ENCODE peak calls at places on chromosomes 11 and 22, in ten cellular contexts. A is lower leg skin, I is adrenal gland, D is ovary, S is kidney, K is glutamatergic neuron, V is dorsolateral prefrontal cortex, E is pancreas, B is SK-N-SH, G is uterus. M is an unnamed sample.

GRCh38 chr11:106101797-106102196 is 24.3 kb downstream of the AASDHPPT start:
- DNase-seq in V (no peak), S (no peak), D (no peak), B (no peak), A (no peak), K (no peak), I (no peak), E (no peak), G (no peak), M (no peak)

GRCh38 chr11:34084637-34085036 is 20.8 kb upstream of the NAT10 start:
- DNase-seq in G (no peak), D (no peak), B (no peak), S (no peak), I (no peak), V (no peak), A (no peak), K (no peak), E (no peak), M (no peak)

GRCh38 chr22:23403720-23404688 is 176.1 kb downstream of the IGLL1 start:
- DNase-seq in A (peak), E (peak), G (no peak), I (no peak), V (no peak), K (no peak), S (no peak), D (no peak), B (no peak), M (no peak)

GRCh38 chr11:3849297-3849874 is 6.1 kb upstream of the STIM1 start:
- DNase-seq in V (no peak), G (no peak), B (peak), K (no peak), E (no peak), I (no peak), A (no peak), S (no peak), D (no peak), M (peak)

GRCh38 chr11:62694455-62695167 is 5.3 kb upstream of the LRRN4CL start:
- DNase-seq in G (peak), D (peak), A (peak), K (peak), V (peak), S (no peak), I (peak), E (peak), B (peak), M (peak)

GRCh38 chr11:926341-926916 is 759 bp downstream of the AP2A2 start:
- DNase-seq in D (no peak), G (peak), E (peak), V (peak), S (no peak), B (peak), A (no peak), I (peak), K (peak), M (no peak)

GRCh38 chr11:16669799-16670415 is 68.5 kb upstream of the C11orf58 start:
- DNase-seq in I (no peak), B (no peak), V (no peak), K (no peak), A (no peak), S (no peak), D (no peak), E (no peak), G (no peak), M (no peak)

GRCh38 chr11:71284525-71285092 is 32.2 kb upstream of the SHANK2 start:
- DNase-seq in A (peak), E (peak), G (no peak), I (no peak), D (no peak), V (no peak), K (no peak), S (no peak), B (peak), M (no peak)

GRCh38 chr22:46159777-46160176 is 9.5 kb downstream of the PPARA start:
- DNase-seq in I (no peak), G (no peak), E (no peak), A (no peak), S (no peak), K (no peak), D (no peak), V (no peak), B (no peak), M (no peak)

GRCh38 chr22:49986325-49986724 is 25.8 kb downstream of the PIM3 start:
- DNase-seq in G (no peak), S (no peak), E (no peak), A (no peak), I (no peak), B (no peak), K (no peak), D (no peak), V (no peak), M (no peak)

GRCh38 chr11:1109101-1109917 is 34.6 kb downstream of the MUC2 start:
- DNase-seq in G (no peak), I (no peak), A (no peak), E (peak), S (peak), V (no peak), K (no peak), D (no peak), B (no peak), M (no peak)

GRCh38 chr11:9211322-9211721 is 53.8 kb downstream of the DENND5A start:
- DNase-seq in E (no peak), G (no peak), D (no peak), V (no peak), I (no peak), B (no peak), K (no peak), A (no peak), S (no peak), M (no peak)

GRCh38 chr11:83521647-83522596 is 235.8 kb upstream of the CCDC90B start:
- DNase-seq in G (no peak), V (no peak), E (no peak), B (peak), S (no peak), D (no peak), A (no peak), K (no peak), I (no peak), M (no peak)

GRCh38 chr11:35337136-35337918 is 82.0 kb downstream of the SLC1A2 start:
- DNase-seq in B (no peak), S (no peak), V (no peak), A (no peak), K (no peak), I (peak), G (no peak), E (no peak), D (no peak), M (no peak)

GRCh38 chr11:44693654-44694119 is 33.1 kb upstream of the TSPAN18 start:
- DNase-seq in V (no peak), S (no peak), E (no peak), G (no peak), B (peak), I (no peak), K (peak), D (no peak), A (no peak), M (no peak)

GRCh38 chr11:2914475-2915195 is 14.6 kb downstream of the PHLDA2 start:
- DNase-seq in K (no peak), V (peak), I (no peak), S (peak), D (no peak), A (no peak), B (peak), E (peak), G (no peak), M (peak)

GRCh38 chr11:21798216-21798615 is 394.7 kb upstream of the ANO5 start:
- DNase-seq in V (no peak), S (no peak), A (no peak), B (no peak), E (no peak), G (no peak), K (no peak), D (no peak), I (no peak), M (no peak)

GRCh38 chr11:65786786-65787636 is at the start of gene OVOL1:
- DNase-seq in V (no peak), I (no peak), K (no peak), B (peak), D (no peak), A (no peak), S (peak), E (peak), G (no peak), M (no peak)

GRCh38 chr22:35312198-35313059 is 12.7 kb downstream of the TOM1 start:
- DNase-seq in B (no peak), E (peak), D (no peak), V (no peak), A (peak), K (no peak), I (peak), G (no peak), S (no peak), M (peak)

GRCh38 chr11:75246673-75247350 is 6.2 kb downstream of the TPBGL start:
- DNase-seq in B (no peak), E (no peak), V (no peak), D (no peak), A (peak), K (no peak), G (peak), S (peak), I (no peak), M (no peak)

GRCh38 chr22:36546092-36546804 is 17.3 kb upstream of the EIF3D start:
- DNase-seq in V (no peak), G (no peak), B (peak), E (no peak), I (peak), A (no peak), D (no peak), K (peak), S (no peak), M (peak)

DNA sequence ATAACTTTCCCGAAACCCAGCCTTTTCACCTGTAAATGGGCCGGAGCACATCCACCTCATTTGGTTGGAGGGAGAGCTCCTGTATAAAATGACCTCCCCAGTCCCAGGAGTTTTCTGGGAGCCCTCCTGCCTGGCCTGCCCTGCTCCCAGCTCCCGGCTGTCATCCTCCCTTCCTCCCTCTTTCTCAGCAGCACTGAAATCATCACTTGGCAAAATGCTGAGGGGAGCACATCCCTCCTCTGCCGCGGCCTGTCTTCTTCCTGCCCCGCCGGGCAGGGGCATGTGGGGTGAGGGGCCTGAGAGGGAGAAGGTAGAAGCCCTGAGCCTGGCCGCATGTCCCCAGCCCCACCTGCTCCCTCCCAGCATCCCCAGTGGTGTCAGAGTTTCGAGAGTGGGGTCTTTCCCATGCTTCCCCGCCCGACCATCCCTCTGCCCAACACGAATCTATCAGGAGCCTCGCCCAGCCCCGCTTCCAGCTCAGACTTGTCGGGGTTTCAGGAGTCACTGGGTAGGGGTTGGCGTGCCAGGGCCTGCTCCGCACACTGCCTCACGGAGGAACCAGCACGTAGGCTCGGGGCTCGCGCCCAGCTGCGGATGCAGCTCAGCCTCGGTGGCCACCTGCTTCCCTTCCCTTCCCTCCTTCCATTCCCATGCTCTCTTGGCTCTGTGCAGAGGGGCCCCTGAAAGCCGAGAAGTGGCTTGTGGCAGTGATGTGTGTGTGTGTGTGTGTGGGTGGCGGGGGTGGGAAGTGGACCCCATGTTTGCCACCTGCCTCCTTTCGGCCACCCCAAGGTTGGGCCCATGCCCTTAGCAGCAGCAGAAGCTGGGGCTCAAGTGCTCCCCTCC is 37.1 kb downstream of the NECTIN1 start:
- DNase-seq in D (no peak), S (no peak), B (no peak), K (no peak), V (no peak), G (no peak), I (no peak), A (peak), E (no peak), M (no peak)
- TF ChIP-seq CTCF in D (no peak), S (no peak), B (no peak), K (no peak), V (no peak), G (no peak), I (no peak), A (no peak), E (no peak), M (no peak)

DNA sequence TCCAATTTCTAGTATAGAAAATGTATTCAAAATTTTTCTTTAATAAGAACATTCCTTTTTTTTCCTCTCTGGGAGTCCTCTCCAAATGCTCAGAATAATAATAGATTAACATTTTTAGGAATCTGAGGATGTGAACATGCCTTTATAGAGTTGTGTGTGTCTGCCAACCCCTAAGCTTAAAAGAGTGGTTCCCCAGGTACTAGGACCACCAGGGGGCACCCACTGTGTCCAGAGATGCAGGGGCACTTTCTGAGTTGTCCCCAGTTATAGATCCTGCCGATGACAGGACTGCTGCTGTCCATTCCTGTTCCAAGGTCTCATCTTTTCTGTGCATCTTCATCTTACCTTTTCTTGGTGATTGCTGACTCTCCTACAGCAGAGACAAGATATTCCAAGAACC is 27.0 kb upstream of the MICAL2 start:
- DNase-seq in D (no peak), G (no peak), S (no peak), A (peak), V (no peak), E (no peak), I (no peak), B (no peak), K (no peak), M (no peak)
- TF ChIP-seq CTCF in D (no peak), G (no peak), S (no peak), A (no peak), V (no peak), E (no peak), I (no peak), B (peak), K (no peak), M (no peak)

GRCh38 chr11:117970400-117971024 is 15.7 kb upstream of the IL10RA start:
- DNase-seq in E (no peak), V (no peak), I (no peak), D (no peak), K (no peak), S (no peak), A (peak), G (no peak), B (no peak), M (no peak)

GRCh38 chr11:117969160-117969991 is 16.8 kb upstream of the IL10RA start:
- DNase-seq in V (no peak), E (no peak), K (no peak), B (no peak), S (no peak), I (no peak), G (no peak), A (peak), D (no peak), M (no peak)

GRCh38 chr11:117972044-117972443 is 14.2 kb upstream of the IL10RA start:
- DNase-seq in G (no peak), S (no peak), V (no peak), D (no peak), A (peak), K (no peak), I (no peak), E (no peak), B (no peak), M (no peak)

GRCh38 chr11:117973446-117973922 is 12.7 kb upstream of the IL10RA start:
- DNase-seq in K (no peak), A (no peak), B (no peak), I (no peak), D (no peak), S (no peak), G (no peak), V (no peak), E (no peak), M (no peak)

GRCh38 chr11:117972589-117973445 is 13.4 kb upstream of the IL10RA start:
- DNase-seq in K (no peak), A (peak), B (no peak), S (no peak), I (no peak), E (no peak), G (no peak), D (no peak), V (no peak), M (no peak)
- TF ChIP-seq CTCF in K (no peak), A (no peak), B (no peak), S (no peak), I (no peak), E (no peak), G (no peak), D (no peak), V (no peak), M (no peak)

DNA sequence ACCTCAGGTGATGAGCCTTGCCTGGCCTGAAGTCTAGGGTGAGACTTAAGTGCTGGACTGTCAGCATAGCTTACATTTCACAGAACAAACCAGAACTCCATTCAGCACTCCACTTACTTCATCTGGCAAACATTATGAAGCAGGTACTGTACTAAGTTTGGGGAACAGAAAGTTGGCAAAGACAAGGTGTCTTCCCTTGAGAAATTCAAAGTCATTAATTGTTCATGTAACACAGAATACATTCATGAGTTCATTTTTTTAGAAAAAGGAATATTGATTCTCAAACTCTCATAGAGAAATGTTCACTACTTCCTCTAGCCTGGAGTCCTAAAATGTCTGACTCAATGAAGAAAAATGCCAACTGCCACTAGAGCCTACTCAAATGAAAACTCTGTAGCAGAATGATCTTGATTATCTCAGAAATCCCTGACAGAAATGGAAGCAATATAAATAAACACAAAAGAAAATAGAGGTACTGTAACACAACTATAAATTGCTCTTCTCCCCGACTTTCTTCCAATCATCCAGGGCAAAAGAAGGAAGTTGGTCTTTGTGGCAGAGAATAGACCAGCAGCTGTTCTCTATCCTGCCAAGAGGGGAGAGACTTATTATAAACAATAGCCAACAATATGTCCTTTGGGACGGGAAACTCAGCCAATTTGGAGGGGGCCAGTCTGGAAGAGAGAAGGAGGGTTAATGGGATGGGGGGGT is 129.2 kb upstream of the MTMR2 start:
- DNase-seq in V (no peak), K (no peak), G (no peak), D (no peak), B (no peak), A (no peak), E (no peak), I (no peak), S (no peak), M (no peak)
- TF ChIP-seq CTCF in V (no peak), K (no peak), G (no peak), D (no peak), B (no peak), A (no peak), E (no peak), I (no peak), S (no peak), M (no peak)

DNA sequence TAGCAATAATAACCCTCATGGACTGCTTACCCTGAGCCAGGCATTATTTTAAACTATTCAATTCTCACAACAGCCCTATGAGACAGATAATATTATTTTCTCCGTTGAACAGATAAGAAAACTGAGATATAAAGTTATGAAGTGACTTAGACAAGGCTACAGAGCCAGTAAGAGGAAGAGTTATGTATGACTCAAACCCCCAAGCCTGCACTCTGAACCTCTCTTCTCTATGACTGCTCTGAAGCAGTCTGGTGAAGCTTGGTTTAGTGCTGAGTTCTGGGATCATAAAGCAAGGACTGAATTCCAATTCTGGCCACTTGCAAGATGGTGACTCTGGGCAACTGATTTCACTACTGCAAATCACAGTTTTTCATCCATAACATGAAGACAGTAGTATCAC is 34.5 kb downstream of the TNKS1BP1 start:
- DNase-seq in I (no peak), B (no peak), K (no peak), E (no peak), D (no peak), V (no peak), A (no peak), G (no peak), S (no peak), M (no peak)
- TF ChIP-seq CTCF in I (no peak), B (no peak), K (no peak), E (no peak), D (no peak), V (no peak), A (no peak), G (no peak), S (no peak), M (no peak)

M was measured in GM13976.